ENCODE peak calls at places on chromosomes 7 and 10, in six cellular contexts. X is H9, T is neuronal stem cell, U is mesenchymal stem cell, S is H1, K is trophoblast cell. C is an unnamed sample.

GRCh38 chr10:3805791-3806381 is 20.9 kb upstream of the KLF6 start:
- DNase-seq in X (peak), T (no peak), U (peak), S (no peak), K (peak), C (peak)

GRCh38 chr10:131722121-131722520 is 178.7 kb upstream of the PPP2R2D start:
- DNase-seq in X (no peak), T (no peak), U (no peak), S (no peak), K (no peak), C (no peak)

GRCh38 chr7:138878064-138878463 is 80.1 kb upstream of the ATP6V0A4 start:
- DNase-seq in X (no peak), T (no peak), U (no peak), S (no peak), K (no peak), C (no peak)

GRCh38 chr10:13120786-13121499 is 21.0 kb downstream of the OPTN start:
- DNase-seq in X (no peak), T (no peak), U (no peak), S (no peak), K (no peak), C (no peak)

GRCh38 chr10:71338728-71339495 is 19.9 kb downstream of the SLC29A3 start:
- DNase-seq in X (no peak), T (no peak), U (no peak), S (no peak), K (peak), C (no peak)

GRCh38 chr10:18402766-18403346 is 248.5 kb downstream of the NSUN6 start:
- DNase-seq in X (no peak), T (no peak), U (no peak), S (no peak), K (no peak), C (peak)

GRCh38 chr10:108735380-108735779 is 1187.9 kb downstream of the XPNPEP1 start:
- DNase-seq in X (no peak), T (no peak), U (peak), S (no peak), K (no peak), C (peak)

GRCh38 chr7:142303650-142304049 is 45.8 kb upstream of the PRSS58 start:
- DNase-seq in X (no peak), T (no peak), U (no peak), S (no peak), K (peak), C (no peak)

GRCh38 chr10:114215033-114215432 is 24.0 kb upstream of the VWA2 start:
- DNase-seq in X (no peak), T (no peak), U (no peak), S (no peak), K (no peak), C (no peak)

DNA sequence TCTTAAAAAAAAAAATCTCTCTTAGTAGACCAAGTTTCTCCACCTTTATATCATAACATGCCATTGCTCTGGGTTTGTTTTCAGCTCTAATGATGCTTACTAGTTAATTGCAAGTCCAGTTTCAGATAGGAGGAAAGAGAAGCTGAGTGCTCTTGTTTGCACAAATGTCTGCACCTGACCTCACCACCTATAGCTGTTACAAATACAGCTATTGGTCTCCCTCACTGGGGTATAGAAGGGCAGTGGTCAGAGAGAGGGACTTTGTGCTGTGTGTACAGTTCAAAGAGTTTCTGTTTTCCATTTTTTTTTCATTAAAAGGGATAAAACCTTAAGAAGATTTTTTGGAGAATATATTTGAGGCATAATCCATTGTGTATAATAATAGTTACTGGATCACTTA is 52.7 kb downstream of the TAS2R16 start:
- DNase-seq in X (no peak), T (no peak), U (no peak), S (no peak), K (no peak), C (no peak)
- H3K4me2 ChIP-seq in X (no peak), T (no peak), U (no peak), S (no peak), K (no peak), C (no peak)

DNA sequence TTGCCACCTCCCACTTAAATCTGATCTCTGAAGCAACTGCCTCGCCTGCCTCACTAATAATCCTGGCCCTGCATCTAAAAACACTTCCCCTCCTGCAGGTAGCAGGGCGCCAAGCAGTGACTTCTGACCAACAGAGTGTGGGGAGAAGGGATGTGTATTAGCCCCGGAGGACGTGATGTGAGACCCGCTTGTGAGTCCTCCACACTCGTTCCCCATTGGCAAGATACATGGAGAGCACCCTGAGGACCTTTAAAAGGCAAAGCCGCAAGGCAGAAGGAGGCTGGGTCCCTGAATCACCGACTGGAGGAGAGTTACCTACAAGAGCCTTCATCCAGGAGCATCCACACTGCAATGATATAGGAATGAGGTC is 6.1 kb upstream of the PILRA start:
- DNase-seq in X (no peak), T (no peak), U (no peak), S (no peak), K (no peak), C (no peak)
- H3K14ac ChIP-seq in X (no peak), T (no peak), U (no peak), S (no peak), K (no peak), C (no peak)

DNA sequence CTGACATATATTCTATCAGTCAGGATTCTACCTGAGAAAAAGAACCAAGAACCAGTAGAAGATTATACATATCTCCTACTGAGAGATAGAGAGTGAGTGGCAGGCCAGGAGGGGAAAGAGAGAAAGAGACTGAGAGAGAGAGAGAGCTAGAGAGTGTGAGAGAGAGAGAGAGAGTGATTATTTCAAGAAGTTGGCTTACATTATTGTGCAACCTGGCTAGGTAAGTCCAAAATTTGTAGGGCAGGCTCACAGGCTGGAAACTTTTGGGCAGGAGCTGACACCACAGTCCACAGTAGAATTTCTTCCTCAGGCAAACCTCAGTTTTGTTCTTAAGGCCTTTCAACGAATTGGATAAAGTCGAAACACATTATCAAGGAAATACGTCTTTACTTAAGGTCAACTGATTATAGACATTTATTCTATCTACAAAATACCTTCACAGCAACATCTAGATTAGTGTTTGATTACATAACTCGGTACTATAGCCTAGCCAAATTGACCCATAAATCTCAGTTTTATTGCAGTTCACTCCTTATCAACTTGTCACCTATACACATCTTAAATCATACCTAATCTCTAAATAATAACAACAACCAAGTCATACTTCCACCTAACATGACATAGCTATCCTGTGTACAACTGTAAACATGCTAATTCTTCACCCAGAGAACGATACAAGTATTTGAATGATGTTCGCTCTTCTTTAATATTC is 17.0 kb upstream of the CYP2C18 start:
- DNase-seq in X (no peak), T (no peak), U (no peak), S (no peak), K (no peak), C (no peak)
- H3K4me2 ChIP-seq in X (no peak), T (no peak), U (no peak), S (no peak), K (no peak), C (no peak)

DNA sequence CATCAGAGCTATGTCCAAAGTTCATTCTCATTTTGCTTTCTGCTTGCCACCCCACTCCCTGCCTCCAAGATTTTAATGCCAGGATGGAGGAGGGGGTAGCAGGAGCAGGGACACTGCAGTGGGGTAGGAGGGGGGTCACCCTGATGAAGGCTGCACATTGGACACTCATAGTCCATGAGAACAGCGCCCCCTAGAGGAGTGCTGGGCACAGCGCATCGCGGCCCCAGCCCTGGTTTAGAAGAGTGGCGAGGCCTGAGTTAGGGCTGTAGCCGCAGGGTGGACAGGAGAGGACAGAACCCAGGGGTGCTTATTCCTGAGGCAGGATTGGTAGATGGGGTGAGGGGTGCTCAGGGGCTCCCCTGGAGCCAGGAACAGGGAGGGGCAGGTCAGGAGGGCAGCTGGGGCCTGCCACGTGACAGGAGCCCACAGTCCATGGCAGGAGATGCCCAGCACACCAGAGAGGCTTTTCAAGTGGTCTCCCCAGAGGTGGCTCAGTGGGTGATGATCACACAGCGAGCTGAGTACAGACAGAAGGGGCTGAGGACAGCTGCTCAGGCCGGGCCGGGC is 71.4 kb downstream of the NEURL1 start:
- DNase-seq in X (peak), T (no peak), U (no peak), S (no peak), K (peak), C (no peak)
- H3K14ac ChIP-seq in X (no peak), T (no peak), U (no peak), S (no peak), K (no peak), C (no peak)

GRCh38 chr10:34864156-34865075 is 49.3 kb upstream of the PARD3 start:
- DNase-seq in X (no peak), T (no peak), U (peak), S (no peak), K (no peak), C (no peak)
- H3K4me2 ChIP-seq in X (no peak), T (no peak), U (no peak), S (no peak), K (no peak), C (no peak)

C was measured in IMR-90.